ENCODE peak calls at places on chromosomes 12 and 14, in four cellular contexts. One of them, this sample, is unnamed.

GRCh38 chr12:101038289-101038871 is 171.7 kb downstream of the SLC5A8 start:
- DNase-seq in fibroblast of lung: peak
- DNase-seq in HCT116: no peak
- DNase-seq in endodermal cell: no peak
- DNase-seq in this sample: no peak

GRCh38 chr12:98955284-98955683 is 310.2 kb downstream of the APAF1 start:
- DNase-seq in fibroblast of lung: no peak
- DNase-seq in HCT116: peak
- DNase-seq in endodermal cell: peak
- DNase-seq in this sample: no peak

GRCh38 chr14:104687601-104688504 is 1.6 kb upstream of the INF2 start:
- DNase-seq in fibroblast of lung: peak
- DNase-seq in HCT116: peak
- DNase-seq in endodermal cell: peak
- DNase-seq in this sample: peak

GRCh38 chr12:30796508-30796780 is 41.7 kb upstream of the CAPRIN2 start:
- DNase-seq in fibroblast of lung: peak
- DNase-seq in HCT116: no peak
- DNase-seq in endodermal cell: no peak
- DNase-seq in this sample: no peak

GRCh38 chr12:105601158-105601557 is 270.7 kb downstream of the C12orf75 start:
- DNase-seq in fibroblast of lung: peak
- DNase-seq in HCT116: no peak
- DNase-seq in endodermal cell: no peak
- DNase-seq in this sample: no peak

GRCh38 chr14:51676549-51676948 is 24.8 kb downstream of the FRMD6 start:
- DNase-seq in fibroblast of lung: no peak
- DNase-seq in HCT116: no peak
- DNase-seq in endodermal cell: no peak
- DNase-seq in this sample: no peak

GRCh38 chr12:45336762-45337596 is 121.1 kb downstream of the ANO6 start:
- DNase-seq in fibroblast of lung: peak
- DNase-seq in HCT116: no peak
- DNase-seq in endodermal cell: no peak
- DNase-seq in this sample: no peak

GRCh38 chr12:93592641-93593396 is 20.3 kb downstream of the SOCS2 start:
- DNase-seq in fibroblast of lung: no peak
- DNase-seq in HCT116: no peak
- DNase-seq in endodermal cell: no peak
- DNase-seq in this sample: no peak

GRCh38 chr14:103899833-103900232 is 28.4 kb upstream of the TDRD9 start:
- DNase-seq in fibroblast of lung: no peak
- DNase-seq in HCT116: no peak
- DNase-seq in endodermal cell: no peak
- DNase-seq in this sample: peak

GRCh38 chr14:89418452-89418851 is 1.4 kb upstream of the FOXN3 start:
- DNase-seq in fibroblast of lung: no peak
- DNase-seq in HCT116: no peak
- DNase-seq in endodermal cell: no peak
- DNase-seq in this sample: no peak

GRCh38 chr12:123395236-123395635 is 11.3 kb downstream of the KMT5A start:
- DNase-seq in fibroblast of lung: no peak
- DNase-seq in HCT116: no peak
- DNase-seq in endodermal cell: no peak
- DNase-seq in this sample: no peak

GRCh38 chr14:31170411-31170810 is 37.2 kb downstream of the HECTD1 start:
- DNase-seq in fibroblast of lung: no peak
- DNase-seq in HCT116: no peak
- DNase-seq in endodermal cell: no peak
- DNase-seq in this sample: no peak

GRCh38 chr12:75816892-75817291 is 214.7 kb downstream of the PHLDA1 start:
- DNase-seq in fibroblast of lung: peak
- DNase-seq in HCT116: peak
- DNase-seq in endodermal cell: no peak
- DNase-seq in this sample: no peak

GRCh38 chr14:20811994-20812393 is 9.3 kb upstream of the RNASE1 start:
- DNase-seq in fibroblast of lung: no peak
- DNase-seq in HCT116: no peak
- DNase-seq in endodermal cell: peak
- DNase-seq in this sample: peak

GRCh38 chr14:91396959-91397815 is 20.4 kb downstream of the CCDC88C start:
- DNase-seq in fibroblast of lung: no peak
- DNase-seq in HCT116: no peak
- DNase-seq in endodermal cell: peak
- DNase-seq in this sample: no peak

GRCh38 chr12:68011882-68012207 is 22.6 kb downstream of the IFNG-AS1 start:
- DNase-seq in fibroblast of lung: no peak
- DNase-seq in HCT116: no peak
- DNase-seq in endodermal cell: no peak
- DNase-seq in this sample: no peak

GRCh38 chr12:132243596-132244289 is 85.6 kb downstream of the GALNT9 start:
- DNase-seq in fibroblast of lung: no peak
- DNase-seq in HCT116: no peak
- DNase-seq in endodermal cell: peak
- DNase-seq in this sample: peak

GRCh38 chr12:30795410-30795659 is 40.6 kb upstream of the CAPRIN2 start:
- DNase-seq in fibroblast of lung: no peak
- DNase-seq in HCT116: no peak
- DNase-seq in endodermal cell: peak
- DNase-seq in this sample: no peak

GRCh38 chr12:92108651-92109050 is 37.0 kb downstream of the BTG1 start:
- DNase-seq in fibroblast of lung: peak
- DNase-seq in HCT116: no peak
- DNase-seq in endodermal cell: peak
- DNase-seq in this sample: peak

GRCh38 chr14:101007004-101007614 is 103.6 kb upstream of the RTL1 start:
- DNase-seq in fibroblast of lung: no peak
- DNase-seq in HCT116: no peak
- DNase-seq in endodermal cell: no peak
- DNase-seq in this sample: peak

GRCh38 chr12:22684526-22685118 is 59.7 kb downstream of the ETNK1 start:
- DNase-seq in fibroblast of lung: peak
- DNase-seq in HCT116: peak
- DNase-seq in endodermal cell: no peak
- DNase-seq in this sample: no peak

GRCh38 chr14:20508367-20508766 is 3.0 kb downstream of the RNASE10 start:
- DNase-seq in fibroblast of lung: no peak
- DNase-seq in HCT116: no peak
- DNase-seq in endodermal cell: no peak
- DNase-seq in this sample: no peak

GRCh38 chr14:101858791-101859537 is 97.5 kb downstream of the PPP2R5C start:
- DNase-seq in fibroblast of lung: no peak
- DNase-seq in HCT116: no peak
- DNase-seq in endodermal cell: no peak
- DNase-seq in this sample: no peak

GRCh38 chr12:45745861-45746277 is 16.4 kb downstream of the ARID2 start:
- DNase-seq in fibroblast of lung: peak
- DNase-seq in HCT116: no peak
- DNase-seq in endodermal cell: no peak
- DNase-seq in this sample: no peak

GRCh38 chr12:64611430-64612286 is 1.4 kb downstream of the RASSF3 start:
- DNase-seq in fibroblast of lung: peak
- DNase-seq in HCT116: no peak
- DNase-seq in endodermal cell: peak
- DNase-seq in this sample: peak

GRCh38 chr14:67413806-67414769 is 2.1 kb upstream of the PLEK2 start:
- DNase-seq in fibroblast of lung: peak
- DNase-seq in HCT116: peak
- DNase-seq in endodermal cell: peak
- DNase-seq in this sample: no peak

GRCh38 chr14:102622262-102622885 is 29.9 kb downstream of the RCOR1 start:
- DNase-seq in fibroblast of lung: no peak
- DNase-seq in HCT116: no peak
- DNase-seq in endodermal cell: peak
- DNase-seq in this sample: no peak

GRCh38 chr12:96028538-96028937 is 6.8 kb downstream of the LTA4H start:
- DNase-seq in fibroblast of lung: no peak
- DNase-seq in HCT116: no peak
- DNase-seq in endodermal cell: no peak
- DNase-seq in this sample: no peak

GRCh38 chr14:54503476-54503875 is 6.2 kb upstream of the CGRRF1 start:
- DNase-seq in fibroblast of lung: peak
- DNase-seq in HCT116: peak
- DNase-seq in endodermal cell: no peak
- DNase-seq in this sample: no peak

GRCh38 chr12:104672501-104673265 is 215.9 kb downstream of the CHST11 start:
- DNase-seq in fibroblast of lung: no peak
- DNase-seq in HCT116: no peak
- DNase-seq in endodermal cell: peak
- DNase-seq in this sample: peak

GRCh38 chr12:40375076-40375475 is 150.3 kb downstream of the LRRK2 start:
- DNase-seq in fibroblast of lung: no peak
- DNase-seq in HCT116: peak
- DNase-seq in endodermal cell: no peak
- DNase-seq in this sample: no peak

GRCh38 chr12:27334052-27334720 is 1.6 kb downstream of the BMAL2 start:
- DNase-seq in fibroblast of lung: no peak
- DNase-seq in HCT116: no peak
- DNase-seq in endodermal cell: no peak
- DNase-seq in this sample: no peak

GRCh38 chr12:13196302-13196921 is at the start of gene EMP1:
- DNase-seq in fibroblast of lung: peak
- DNase-seq in HCT116: peak
- DNase-seq in endodermal cell: no peak
- DNase-seq in this sample: peak

DNA sequence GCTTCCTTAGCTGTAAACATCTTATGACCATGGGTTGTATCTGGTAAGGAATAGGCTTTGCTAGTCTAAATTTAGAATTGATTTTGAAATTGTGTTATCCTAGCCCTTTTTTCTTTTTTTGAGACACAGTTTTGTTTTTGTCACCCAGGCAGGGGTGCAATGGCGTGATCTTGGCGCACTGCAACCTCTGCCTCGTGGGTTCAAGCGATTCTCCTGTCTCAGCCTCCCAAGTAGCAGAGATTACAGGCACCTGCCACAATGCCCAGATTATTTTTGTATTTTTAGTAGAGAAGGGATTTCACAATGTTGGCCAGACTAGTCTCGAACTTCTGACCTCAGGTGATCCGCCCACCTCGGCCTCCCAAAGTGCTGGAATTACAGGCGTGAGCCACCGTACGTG is 2.4 kb upstream of the TUBA1B start:
- DNase-seq in fibroblast of lung: no peak
- DNase-seq in HCT116: no peak
- DNase-seq in endodermal cell: no peak
- DNase-seq in this sample: no peak
- H3K9ac ChIP-seq in fibroblast of lung: no peak
- H3K9ac ChIP-seq in HCT116: no peak
- H3K9ac ChIP-seq in endodermal cell: no peak
- H3K9ac ChIP-seq in this sample: no peak

GRCh38 chr14:92513966-92514843 is 624 bp downstream of the RIN3 start:
- DNase-seq in fibroblast of lung: peak
- DNase-seq in HCT116: no peak
- DNase-seq in endodermal cell: peak
- DNase-seq in this sample: peak

GRCh38 chr14:92512807-92513203 is 776 bp upstream of the RIN3 start:
- DNase-seq in fibroblast of lung: no peak
- DNase-seq in HCT116: no peak
- DNase-seq in endodermal cell: no peak
- DNase-seq in this sample: no peak

GRCh38 chr14:92513204-92513965 is at the start of gene RIN3:
- DNase-seq in fibroblast of lung: peak
- DNase-seq in HCT116: no peak
- DNase-seq in endodermal cell: peak
- DNase-seq in this sample: peak

GRCh38 chr14:92510972-92511371 is 2.6 kb upstream of the RIN3 start:
- DNase-seq in fibroblast of lung: no peak
- DNase-seq in HCT116: peak
- DNase-seq in endodermal cell: peak
- DNase-seq in this sample: no peak

DNA sequence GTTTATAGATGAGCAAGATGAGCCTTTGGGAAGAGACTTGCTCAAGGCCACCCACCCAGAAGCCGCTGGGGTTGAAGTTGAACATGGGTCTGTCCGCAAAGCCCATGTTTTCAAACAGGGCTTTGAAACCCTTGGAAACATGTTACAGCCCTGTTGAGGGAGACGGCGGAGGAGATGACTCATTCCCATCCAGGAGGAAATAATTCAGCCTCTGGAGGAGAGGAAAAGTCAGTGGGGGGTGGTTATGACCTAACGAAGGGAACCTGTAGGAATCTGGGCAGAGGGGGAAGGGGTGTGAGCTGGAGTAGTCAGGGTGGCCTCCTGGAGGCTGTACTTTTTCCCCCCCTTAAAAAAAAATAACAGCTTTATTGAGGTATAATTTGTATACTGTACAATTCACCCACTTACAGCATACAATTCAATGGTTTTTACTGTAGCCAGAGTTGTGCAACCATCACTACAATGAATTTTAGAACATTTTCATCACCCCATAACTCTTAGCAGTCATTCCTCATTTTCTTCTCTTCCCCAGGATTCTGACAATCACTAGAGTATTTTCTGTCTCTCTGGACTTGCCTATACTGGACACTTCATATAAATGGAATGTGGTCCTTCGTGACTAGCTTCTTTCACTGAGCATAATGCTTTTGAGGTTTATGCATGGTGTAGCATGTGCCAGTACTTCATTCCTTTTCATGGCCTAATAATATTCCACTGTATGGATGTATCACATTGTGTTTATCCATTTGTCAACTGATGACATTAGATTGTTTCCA is 1.9 kb upstream of the RIN3 start:
- DNase-seq in fibroblast of lung: peak
- DNase-seq in HCT116: peak
- DNase-seq in endodermal cell: peak
- DNase-seq in this sample: no peak
- H3K9ac ChIP-seq in fibroblast of lung: no peak
- H3K9ac ChIP-seq in HCT116: peak
- H3K9ac ChIP-seq in endodermal cell: no peak
- H3K9ac ChIP-seq in this sample: no peak

GRCh38 chr12:110224379-110225304 is 56.4 kb upstream of the ATP2A2 start:
- DNase-seq in fibroblast of lung: peak
- DNase-seq in HCT116: no peak
- DNase-seq in endodermal cell: no peak
- DNase-seq in this sample: no peak
- H3K9ac ChIP-seq in fibroblast of lung: no peak
- H3K9ac ChIP-seq in HCT116: no peak
- H3K9ac ChIP-seq in endodermal cell: peak
- H3K9ac ChIP-seq in this sample: peak

GRCh38 chr12:109358154-109358869 is 10.6 kb downstream of the MYO1H start:
- DNase-seq in fibroblast of lung: peak
- DNase-seq in HCT116: no peak
- DNase-seq in endodermal cell: no peak
- DNase-seq in this sample: no peak
- H3K9ac ChIP-seq in fibroblast of lung: no peak
- H3K9ac ChIP-seq in HCT116: no peak
- H3K9ac ChIP-seq in endodermal cell: no peak
- H3K9ac ChIP-seq in this sample: no peak

This sample was measured in kidney.